ENCODE peak calls at places on chromosomes 5 and 9, in eight cellular contexts. One of them, this sample, is unnamed.
A peak's percentile ranks its signal among the peaks of the same experiment; 100 is the strongest.

GRCh38 chr5:40477856-40478546 is 201.7 kb upstream of the PTGER4 start:
- DNase-seq in tibial nerve: no peak
- DNase-seq in mucosa of descending colon: no peak
- DNase-seq in K562: no peak
- DNase-seq in left ventricle myocardium inferior: no peak
- DNase-seq in CD8-positive, alpha-beta T cell: no peak
- DNase-seq in pancreas: no peak
- DNase-seq in HCT116: no peak
- DNase-seq in this sample: no peak

GRCh38 chr5:64298586-64298985 is 132.9 kb downstream of the RNF180 start:
- DNase-seq in left ventricle myocardium inferior: no peak
- DNase-seq in mucosa of descending colon: no peak
- DNase-seq in pancreas: no peak
- DNase-seq in tibial nerve: no peak
- DNase-seq in K562: no peak
- DNase-seq in CD8-positive, alpha-beta T cell: no peak
- DNase-seq in HCT116: no peak
- DNase-seq in this sample: no peak

GRCh38 chr5:139474815-139475791 is 4.3 kb downstream of the SMIM33 start:
- DNase-seq in pancreas: peak; percentile 16
- DNase-seq in K562: peak; percentile 93
- DNase-seq in left ventricle myocardium inferior: no peak
- DNase-seq in CD8-positive, alpha-beta T cell: no peak
- DNase-seq in tibial nerve: peak; percentile 58
- DNase-seq in mucosa of descending colon: peak; percentile 53
- DNase-seq in HCT116: no peak
- DNase-seq in this sample: no peak

GRCh38 chr9:112861638-112862555 is 28.8 kb downstream of the SLC46A2 start:
- DNase-seq in K562: peak; percentile 39
- DNase-seq in left ventricle myocardium inferior: peak; percentile 27
- DNase-seq in HCT116: no peak
- DNase-seq in pancreas: no peak
- DNase-seq in mucosa of descending colon: no peak
- DNase-seq in CD8-positive, alpha-beta T cell: no peak
- DNase-seq in tibial nerve: peak; percentile 18
- DNase-seq in this sample: no peak

GRCh38 chr5:2909035-2909434 is 157.6 kb upstream of the IRX2 start:
- DNase-seq in left ventricle myocardium inferior: no peak
- DNase-seq in CD8-positive, alpha-beta T cell: no peak
- DNase-seq in mucosa of descending colon: no peak
- DNase-seq in HCT116: no peak
- DNase-seq in pancreas: no peak
- DNase-seq in tibial nerve: no peak
- DNase-seq in K562: no peak
- DNase-seq in this sample: no peak

GRCh38 chr5:9775339-9775738 is 145.2 kb upstream of the TAS2R1 start:
- DNase-seq in left ventricle myocardium inferior: no peak
- DNase-seq in HCT116: no peak
- DNase-seq in mucosa of descending colon: no peak
- DNase-seq in CD8-positive, alpha-beta T cell: no peak
- DNase-seq in tibial nerve: no peak
- DNase-seq in pancreas: no peak
- DNase-seq in K562: no peak
- DNase-seq in this sample: no peak

GRCh38 chr9:86253577-86253976 is 5.9 kb downstream of the C9orf153 start:
- DNase-seq in tibial nerve: no peak
- DNase-seq in HCT116: no peak
- DNase-seq in left ventricle myocardium inferior: no peak
- DNase-seq in CD8-positive, alpha-beta T cell: no peak
- DNase-seq in mucosa of descending colon: no peak
- DNase-seq in K562: no peak
- DNase-seq in pancreas: no peak
- DNase-seq in this sample: no peak

GRCh38 chr9:85742630-85742928 is 825 bp upstream of the AGTPBP1 start:
- DNase-seq in left ventricle myocardium inferior: no peak
- DNase-seq in K562: no peak
- DNase-seq in HCT116: no peak
- DNase-seq in pancreas: no peak
- DNase-seq in CD8-positive, alpha-beta T cell: no peak
- DNase-seq in tibial nerve: no peak
- DNase-seq in mucosa of descending colon: no peak
- DNase-seq in this sample: no peak

GRCh38 chr5:150656191-150657132 is 4.6 kb upstream of the MYOZ3 start:
- DNase-seq in CD8-positive, alpha-beta T cell: peak; percentile 80
- DNase-seq in mucosa of descending colon: peak; percentile 79
- DNase-seq in left ventricle myocardium inferior: peak; percentile 77
- DNase-seq in HCT116: no peak
- DNase-seq in pancreas: peak; percentile 89
- DNase-seq in tibial nerve: no peak
- DNase-seq in K562: peak; percentile 88
- DNase-seq in this sample: no peak

GRCh38 chr9:136255166-136255538 is 9.5 kb upstream of the QSOX2 start:
- DNase-seq in pancreas: peak; percentile 45
- DNase-seq in CD8-positive, alpha-beta T cell: no peak
- DNase-seq in left ventricle myocardium inferior: no peak
- DNase-seq in tibial nerve: no peak
- DNase-seq in HCT116: no peak
- DNase-seq in mucosa of descending colon: no peak
- DNase-seq in K562: peak; percentile 59
- DNase-seq in this sample: no peak

GRCh38 chr9:84701801-84702200 is 32.3 kb downstream of the NTRK2 start:
- DNase-seq in mucosa of descending colon: no peak
- DNase-seq in K562: no peak
- DNase-seq in CD8-positive, alpha-beta T cell: no peak
- DNase-seq in left ventricle myocardium inferior: no peak
- DNase-seq in HCT116: no peak
- DNase-seq in tibial nerve: no peak
- DNase-seq in pancreas: no peak
- DNase-seq in this sample: no peak

GRCh38 chr9:135480071-135480941 is 724 bp downstream of the PPP1R26 start:
- DNase-seq in CD8-positive, alpha-beta T cell: no peak
- DNase-seq in pancreas: peak; percentile 84
- DNase-seq in HCT116: no peak
- DNase-seq in mucosa of descending colon: peak; percentile 64
- DNase-seq in tibial nerve: no peak
- DNase-seq in K562: peak; percentile 70
- DNase-seq in left ventricle myocardium inferior: peak; percentile 46
- DNase-seq in this sample: no peak

GRCh38 chr9:74577956-74578355 is 80.8 kb downstream of the RORB start:
- DNase-seq in mucosa of descending colon: no peak
- DNase-seq in left ventricle myocardium inferior: no peak
- DNase-seq in pancreas: no peak
- DNase-seq in K562: peak; percentile 4
- DNase-seq in tibial nerve: no peak
- DNase-seq in CD8-positive, alpha-beta T cell: no peak
- DNase-seq in HCT116: peak; percentile 1
- DNase-seq in this sample: no peak
- TF ChIP-seq CTCF in mucosa of descending colon: no peak
- TF ChIP-seq CTCF in left ventricle myocardium inferior: no peak
- TF ChIP-seq CTCF in pancreas: no peak
- TF ChIP-seq CTCF in K562: peak; percentile 38
- TF ChIP-seq CTCF in tibial nerve: peak; percentile 10
- TF ChIP-seq CTCF in CD8-positive, alpha-beta T cell: no peak
- TF ChIP-seq CTCF in HCT116: peak; percentile 25
- TF ChIP-seq CTCF in this sample: no peak

GRCh38 chr5:1524799-1525623 is 1.3 kb upstream of the LPCAT1 start:
- DNase-seq in mucosa of descending colon: peak; percentile 2
- DNase-seq in K562: no peak
- DNase-seq in CD8-positive, alpha-beta T cell: no peak
- DNase-seq in HCT116: no peak
- DNase-seq in pancreas: no peak
- DNase-seq in left ventricle myocardium inferior: no peak
- DNase-seq in tibial nerve: no peak
- DNase-seq in this sample: no peak

GRCh38 chr5:1522601-1523479 is 920 bp downstream of the LPCAT1 start:
- DNase-seq in mucosa of descending colon: peak; percentile 18
- DNase-seq in pancreas: peak; percentile 80
- DNase-seq in CD8-positive, alpha-beta T cell: no peak
- DNase-seq in HCT116: no peak
- DNase-seq in K562: peak; percentile 32
- DNase-seq in left ventricle myocardium inferior: no peak
- DNase-seq in tibial nerve: no peak
- DNase-seq in this sample: no peak

GRCh38 chr5:1524481-1524798 is 680 bp upstream of the LPCAT1 start:
- DNase-seq in HCT116: no peak
- DNase-seq in CD8-positive, alpha-beta T cell: no peak
- DNase-seq in pancreas: no peak
- DNase-seq in left ventricle myocardium inferior: no peak
- DNase-seq in K562: no peak
- DNase-seq in tibial nerve: no peak
- DNase-seq in mucosa of descending colon: peak; percentile 11
- DNase-seq in this sample: no peak

GRCh38 chr5:1523480-1523792 is 324 bp downstream of the LPCAT1 start:
- DNase-seq in HCT116: no peak
- DNase-seq in CD8-positive, alpha-beta T cell: no peak
- DNase-seq in pancreas: no peak
- DNase-seq in mucosa of descending colon: no peak
- DNase-seq in tibial nerve: no peak
- DNase-seq in left ventricle myocardium inferior: no peak
- DNase-seq in K562: no peak
- DNase-seq in this sample: no peak

DNA sequence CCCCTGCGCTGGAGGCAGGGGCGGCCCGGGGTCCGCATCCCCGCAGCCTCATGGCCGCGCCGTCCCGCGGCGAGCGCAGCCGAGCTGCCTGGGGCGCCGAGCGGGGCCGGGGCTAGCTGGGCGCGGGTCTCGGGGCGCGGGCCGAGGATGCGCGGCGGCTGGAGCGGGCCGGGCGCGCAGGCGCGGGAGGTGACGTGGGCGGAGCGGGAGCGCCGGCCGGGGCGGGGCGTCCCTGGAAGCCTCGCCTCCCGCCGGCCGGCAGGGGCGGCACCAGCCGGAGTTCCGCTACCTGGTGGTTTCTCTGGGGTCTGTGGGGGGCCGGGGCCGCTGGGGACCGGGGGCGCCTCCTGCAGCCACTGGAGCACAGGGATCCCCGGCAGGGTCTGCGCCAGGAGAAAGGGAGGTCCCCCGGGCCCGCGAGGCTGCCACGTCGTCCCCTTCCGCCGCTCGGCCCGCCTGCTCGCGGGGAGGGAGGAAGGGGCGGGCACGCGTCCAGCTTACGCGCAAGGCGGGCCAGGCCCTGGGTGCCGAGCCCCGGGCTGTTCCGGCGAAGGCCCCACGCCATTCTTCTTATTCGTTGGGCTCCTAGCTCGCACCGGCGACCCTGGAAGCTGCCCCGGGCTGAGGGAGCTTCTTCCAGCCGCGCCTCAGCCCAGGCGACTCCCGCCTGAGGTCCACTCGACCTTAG is at the start of gene LPCAT1:
- DNase-seq in K562: peak; percentile 84
- DNase-seq in CD8-positive, alpha-beta T cell: peak; percentile 70
- DNase-seq in pancreas: peak; percentile 91
- DNase-seq in HCT116: no peak
- DNase-seq in tibial nerve: peak; percentile 47
- DNase-seq in mucosa of descending colon: peak; percentile 77
- DNase-seq in left ventricle myocardium inferior: peak; percentile 87
- DNase-seq in this sample: no peak
- TF ChIP-seq CTCF in K562: no peak
- TF ChIP-seq CTCF in CD8-positive, alpha-beta T cell: no peak
- TF ChIP-seq CTCF in pancreas: no peak
- TF ChIP-seq CTCF in HCT116: no peak
- TF ChIP-seq CTCF in tibial nerve: peak; percentile 32
- TF ChIP-seq CTCF in mucosa of descending colon: no peak
- TF ChIP-seq CTCF in left ventricle myocardium inferior: peak; percentile 52
- TF ChIP-seq CTCF in this sample: no peak

DNA sequence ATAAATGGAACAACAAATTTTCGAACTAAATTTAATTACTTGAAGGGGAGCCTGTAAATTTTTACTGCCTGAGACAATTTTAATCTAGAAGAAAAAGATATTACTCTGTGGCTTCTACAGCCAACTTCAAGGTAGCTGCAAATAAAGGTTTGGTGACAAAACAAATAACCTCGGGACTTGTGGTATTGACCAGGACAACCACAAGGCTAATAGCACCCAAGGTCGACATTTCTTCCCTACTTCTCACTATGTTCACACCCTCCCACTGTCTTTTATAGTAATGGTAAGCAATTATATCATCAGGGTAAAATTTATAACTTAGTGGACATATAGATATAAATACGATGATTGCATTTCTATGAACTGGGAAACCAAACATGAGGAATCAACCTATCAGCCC is 67.9 kb upstream of the SPINK5 start:
- DNase-seq in pancreas: no peak
- DNase-seq in CD8-positive, alpha-beta T cell: no peak
- DNase-seq in tibial nerve: no peak
- DNase-seq in K562: no peak
- DNase-seq in left ventricle myocardium inferior: no peak
- DNase-seq in mucosa of descending colon: no peak
- DNase-seq in HCT116: no peak
- DNase-seq in this sample: no peak
- TF ChIP-seq CTCF in pancreas: no peak
- TF ChIP-seq CTCF in CD8-positive, alpha-beta T cell: no peak
- TF ChIP-seq CTCF in tibial nerve: no peak
- TF ChIP-seq CTCF in K562: no peak
- TF ChIP-seq CTCF in left ventricle myocardium inferior: no peak
- TF ChIP-seq CTCF in mucosa of descending colon: no peak
- TF ChIP-seq CTCF in HCT116: no peak
- TF ChIP-seq CTCF in this sample: no peak

DNA sequence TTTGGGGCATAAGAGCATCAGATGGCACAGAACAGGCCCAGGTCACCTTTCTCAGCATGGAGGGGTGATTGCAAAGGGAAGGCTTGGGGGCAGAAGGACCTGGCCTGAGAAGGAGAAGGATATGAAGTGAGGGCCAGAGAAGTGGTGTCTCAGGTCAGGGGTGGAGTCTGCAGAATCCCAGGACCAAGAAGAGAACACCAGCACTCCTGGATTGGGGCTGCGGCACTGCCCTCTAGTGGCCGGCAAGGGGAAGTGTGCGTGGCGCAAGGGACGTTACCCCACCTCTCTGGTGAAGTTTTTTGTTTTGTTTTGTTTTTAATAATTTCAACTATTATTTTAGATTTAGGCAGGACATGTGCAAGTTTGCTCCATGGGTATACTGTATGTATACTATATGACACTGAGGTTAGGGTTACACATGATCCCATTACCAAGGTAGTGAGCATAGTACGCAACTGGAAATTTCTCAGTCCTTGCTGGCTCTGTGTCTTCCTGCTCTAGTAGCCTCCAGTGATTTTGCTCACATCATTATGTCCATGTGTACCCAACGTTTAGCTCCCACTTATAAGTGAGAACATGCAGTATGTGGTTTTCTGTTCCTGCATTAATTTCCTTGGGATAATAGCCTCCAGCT is 1548.6 kb downstream of the EFNA5 start:
- DNase-seq in left ventricle myocardium inferior: no peak
- DNase-seq in mucosa of descending colon: peak; percentile 17
- DNase-seq in K562: peak; percentile 47
- DNase-seq in pancreas: no peak
- DNase-seq in CD8-positive, alpha-beta T cell: no peak
- DNase-seq in tibial nerve: no peak
- DNase-seq in HCT116: peak; percentile 8
- DNase-seq in this sample: no peak
- TF ChIP-seq CTCF in left ventricle myocardium inferior: peak; percentile 41
- TF ChIP-seq CTCF in mucosa of descending colon: peak; percentile 62
- TF ChIP-seq CTCF in K562: peak; percentile 59
- TF ChIP-seq CTCF in pancreas: peak; percentile 50
- TF ChIP-seq CTCF in CD8-positive, alpha-beta T cell: no peak
- TF ChIP-seq CTCF in tibial nerve: no peak
- TF ChIP-seq CTCF in HCT116: peak; percentile 25
- TF ChIP-seq CTCF in this sample: no peak

This sample was measured in omental fat pad.